ENCODE peak calls at places on chromosomes 16 and 17, in nine cellular contexts. K is colonic mucosa; L is stimulated activated CD4-positive, alpha-beta T cell treated with anti-CD3 and anti-CD28 coated beads, Interleukin-2, amount 100 ng/mL, for 48 hours; D is NCI-H146; Z is mucosa of descending colon; A is fibroblast of gingiva; F is MM.1S; W is GM20000; V is fibroblast of the aortic adventitia. U is an unnamed sample.

GRCh38 chr17:10737786-10738185 is 8.0 kb upstream of the TMEM220 start:
- DNase-seq in A (no peak), D (no peak), L (no peak), F (no peak), Z (no peak), K (peak), V (no peak), W (no peak), U (no peak)

GRCh38 chr16:68396481-68396880 is 51.8 kb downstream of the SMPD3 start:
- DNase-seq in F (peak), L (peak), W (no peak), A (peak), V (peak), K (peak), D (peak), Z (peak), U (no peak)

GRCh38 chr17:56597495-56597990 is 4.0 kb downstream of the NOG start:
- DNase-seq in L (no peak), W (no peak), D (no peak), Z (no peak), K (no peak), A (no peak), F (no peak), V (no peak), U (no peak)

GRCh38 chr17:79670537-79671386 is 59.9 kb upstream of the RBFOX3 start:
- DNase-seq in A (no peak), K (no peak), D (no peak), W (no peak), L (no peak), V (no peak), Z (no peak), F (no peak), U (no peak)

GRCh38 chr17:69909389-69909788 is 165.6 kb upstream of the KCNJ16 start:
- DNase-seq in V (no peak), W (no peak), Z (no peak), A (no peak), L (no peak), D (no peak), K (no peak), F (no peak), U (no peak)

GRCh38 chr17:81927653-81928496 is at the start of gene MAFG:
- DNase-seq in L (peak), W (peak), F (peak), K (peak), D (peak), Z (peak), A (peak), V (peak), U (peak)

GRCh38 chr17:49035470-49036269 is 38.5 kb downstream of the IGF2BP1 start:
- DNase-seq in L (peak), D (peak), W (peak), A (peak), Z (peak), F (peak), K (peak), V (peak), U (no peak)

GRCh38 chr17:49703557-49704277 is 4.0 kb downstream of the SLC35B1 start:
- DNase-seq in V (peak), D (no peak), A (peak), L (no peak), F (peak), Z (no peak), W (no peak), K (no peak), U (no peak)

GRCh38 chr16:35751191-35751941 is 2292.0 kb downstream of the TP53TG3F start:
- DNase-seq in L (no peak), A (no peak), F (no peak), W (no peak), D (no peak), Z (peak), V (no peak), K (no peak), U (no peak)

GRCh38 chr17:66283971-66284370 is 18.4 kb upstream of the PRKCA start:
- DNase-seq in L (no peak), D (no peak), K (no peak), V (no peak), A (no peak), F (no peak), W (no peak), Z (no peak), U (no peak)

GRCh38 chr17:39001703-39002637 is 34.8 kb upstream of the FBXO47 start:
- DNase-seq in L (no peak), K (peak), F (no peak), V (peak), A (peak), Z (peak), D (no peak), W (no peak), U (no peak)

GRCh38 chr17:8187517-8188407 is 2.2 kb downstream of the BORCS6 start:
- DNase-seq in K (peak), W (peak), Z (peak), A (peak), F (peak), V (peak), D (peak), L (peak), U (peak)

GRCh38 chr16:11359370-11359769 is 14.1 kb downstream of the RMI2 start:
- DNase-seq in A (peak), F (no peak), K (no peak), Z (no peak), V (peak), L (no peak), W (no peak), D (no peak), U (no peak)

GRCh38 chr16:2715064-2715463 is 5.0 kb downstream of the PRSS27 start:
- DNase-seq in D (peak), A (no peak), K (no peak), V (no peak), L (no peak), Z (no peak), W (no peak), F (no peak), U (no peak)

GRCh38 chr16:67676939-67677338 is 10.3 kb downstream of the C16orf86 start:
- DNase-seq in L (no peak), Z (no peak), K (no peak), W (no peak), V (no peak), D (no peak), A (no peak), F (no peak), U (no peak)

GRCh38 chr16:19809693-19810092 is 75.0 kb downstream of the GPRC5B start:
- DNase-seq in L (no peak), K (no peak), Z (no peak), A (no peak), W (no peak), F (no peak), D (no peak), V (no peak), U (no peak)

GRCh38 chr16:988465-989353 is 7.1 kb downstream of the SOX8 start:
- DNase-seq in K (no peak), V (no peak), L (no peak), A (no peak), D (no peak), F (no peak), Z (no peak), W (no peak), U (no peak)

GRCh38 chr17:10471853-10472252 is 2.5 kb upstream of the MYH4 start:
- DNase-seq in F (no peak), W (no peak), Z (no peak), L (no peak), A (no peak), K (no peak), D (no peak), V (peak), U (no peak)

GRCh38 chr17:31660684-31661083 is 198.4 kb downstream of the COPRS start:
- DNase-seq in F (no peak), A (no peak), Z (no peak), W (peak), D (no peak), K (no peak), L (no peak), V (no peak), U (no peak)

GRCh38 chr17:27539794-27540193 is 83.5 kb downstream of the KSR1 start:
- DNase-seq in K (no peak), D (no peak), F (no peak), A (no peak), Z (no peak), V (peak), W (no peak), L (no peak), U (no peak)

GRCh38 chr17:44595216-44595775 is 38.0 kb downstream of the FZD2 start:
- DNase-seq in Z (no peak), F (no peak), V (no peak), K (no peak), A (no peak), L (no peak), W (no peak), D (no peak), U (no peak)

GRCh38 chr16:89288577-89288844 is 71.0 kb downstream of the ZNF778 start:
- DNase-seq in A (no peak), F (no peak), K (no peak), W (no peak), L (no peak), V (no peak), Z (no peak), D (no peak), U (no peak)

GRCh38 chr17:66460558-66460957 is 158.1 kb downstream of the PRKCA start:
- DNase-seq in F (no peak), V (no peak), D (no peak), K (no peak), L (no peak), A (no peak), Z (no peak), W (no peak), U (no peak)

GRCh38 chr17:61495161-61495857 is 43.1 kb downstream of the TBX4 start:
- DNase-seq in Z (no peak), L (no peak), V (peak), A (no peak), D (no peak), K (no peak), F (no peak), W (no peak), U (no peak)

GRCh38 chr16:1635070-1635469 is 22.9 kb downstream of the CRAMP1 start:
- DNase-seq in V (no peak), Z (no peak), A (no peak), L (no peak), F (no peak), W (no peak), K (no peak), D (no peak), U (no peak)

GRCh38 chr16:66070140-66070887 is 296.2 kb upstream of the CDH5 start:
- DNase-seq in Z (peak), K (peak), W (no peak), F (no peak), V (peak), A (peak), L (no peak), D (no peak), U (no peak)

GRCh38 chr16:53126390-53126789 is 71.6 kb downstream of the CHD9 start:
- DNase-seq in F (no peak), A (no peak), V (no peak), L (no peak), K (no peak), Z (no peak), D (no peak), W (peak), U (no peak)

GRCh38 chr17:2939714-2940351 is 123.6 kb downstream of the OR1D5 start:
- DNase-seq in K (peak), V (no peak), W (no peak), A (no peak), L (no peak), D (no peak), F (no peak), Z (peak), U (no peak)

U was measured in D721Med.